ENCODE peak calls at places on chromosomes 6 and 20, in seven cellular contexts. T, D, S, B, K, J and U are unnamed samples.

GRCh38 chr6:116008470-116009229 is 52.0 kb downstream of the FRK start:
- DNase-seq in T (peak), D (no peak), S (peak), B (no peak), K (no peak), J (peak), U (peak)

GRCh38 chr20:5297280-5298004 is 19.3 kb downstream of the PROKR2 start:
- DNase-seq in T (no peak), D (no peak), S (no peak), B (no peak), K (no peak), J (no peak), U (no peak)

GRCh38 chr20:48040491-48040890 is 255.2 kb upstream of the SULF2 start:
- DNase-seq in T (no peak), D (no peak), S (no peak), B (no peak), K (no peak), J (no peak), U (no peak)

GRCh38 chr6:42136508-42137191 is 5.8 kb downstream of the C6orf132 start:
- DNase-seq in T (no peak), D (no peak), S (no peak), B (no peak), K (no peak), J (peak), U (peak)

GRCh38 chr20:50615407-50615806 is 75.9 kb downstream of the RIPOR3 start:
- DNase-seq in T (no peak), D (no peak), S (no peak), B (no peak), K (no peak), J (no peak), U (no peak)

GRCh38 chr6:130046711-130047439 is 28.5 kb downstream of the L3MBTL3 start:
- DNase-seq in T (no peak), D (no peak), S (no peak), B (no peak), K (no peak), J (no peak), U (no peak)

GRCh38 chr20:6588296-6588695 is 179.2 kb upstream of the BMP2 start:
- DNase-seq in T (peak), D (no peak), S (no peak), B (no peak), K (peak), J (peak), U (peak)

GRCh38 chr20:47998736-47999135 is 213.5 kb upstream of the SULF2 start:
- DNase-seq in T (no peak), D (no peak), S (no peak), B (no peak), K (no peak), J (no peak), U (no peak)

GRCh38 chr6:36852481-36853147 is 13.4 kb upstream of the CPNE5 start:
- DNase-seq in T (peak), D (no peak), S (no peak), B (no peak), K (no peak), J (peak), U (peak)

GRCh38 chr6:43770417-43771209 is 602 bp downstream of the VEGFA start:
- DNase-seq in T (no peak), D (peak), S (peak), B (peak), K (peak), J (peak), U (peak)

GRCh38 chr6:4370066-4370465 is 234.7 kb upstream of the ECI2 start:
- DNase-seq in T (peak), D (no peak), S (no peak), B (no peak), K (no peak), J (peak), U (peak)

GRCh38 chr6:52543729-52544324 is 33.0 kb downstream of the TRAM2 start:
- DNase-seq in T (no peak), D (no peak), S (no peak), B (no peak), K (no peak), J (peak), U (peak)

GRCh38 chr6:113306552-113307145 is 550.5 kb upstream of the MARCKS start:
- DNase-seq in T (no peak), D (peak), S (no peak), B (peak), K (peak), J (peak), U (peak)

GRCh38 chr20:44734938-44735337 is 10.7 kb upstream of the KCNK15 start:
- DNase-seq in T (peak), D (no peak), S (no peak), B (no peak), K (no peak), J (peak), U (peak)

GRCh38 chr6:137237413-137238170 is 18.4 kb upstream of the IFNGR1 start:
- DNase-seq in T (no peak), D (no peak), S (no peak), B (no peak), K (no peak), J (peak), U (peak)

GRCh38 chr20:44730441-44730840 is 15.2 kb upstream of the KCNK15 start:
- DNase-seq in T (peak), D (no peak), S (no peak), B (no peak), K (no peak), J (peak), U (peak)

GRCh38 chr6:30885481-30885998 is 1.2 kb downstream of the DDR1 start:
- DNase-seq in T (no peak), D (no peak), S (peak), B (no peak), K (peak), J (peak), U (peak)